ENCODE peak calls at places on chromosomes 7 and 10, in nine cellular contexts. N is NCI-H510A treated with DMSO at 0.1 percent for 48 hours; C is pons; K is hypothalamus; E is upper lobe of right lung; Q is caudate nucleus; Y is activated CD8-positive, alpha-beta memory T cell treated with anti-CD3 and anti-CD28 coated beads, Interleukin-2, amount 50 U/mL, for 48 hours; F is NAMALWA; D is stimulated activated CD4-positive, alpha-beta T cell treated with anti-CD3 and anti-CD28 coated beads, Interleukin-2, amount 100 ng/mL, for 48 hours. M is an unnamed sample.

GRCh38 chr7:22403344-22403743 is 46.4 kb upstream of the RAPGEF5 start:
- DNase-seq in N (no peak), E (no peak), F (no peak), Q (no peak), C (no peak), D (no peak), K (no peak), Y (no peak), M (no peak)

GRCh38 chr7:42069625-42070024 is 167.4 kb downstream of the GLI3 start:
- DNase-seq in C (no peak), F (no peak), K (no peak), N (no peak), E (no peak), D (no peak), Y (no peak), Q (no peak), M (no peak)

GRCh38 chr7:102085223-102085772 is 201.4 kb upstream of the SH2B2 start:
- DNase-seq in D (no peak), Q (no peak), N (no peak), F (no peak), E (no peak), Y (no peak), C (no peak), K (no peak), M (no peak)

GRCh38 chr7:137882261-137882668 is 35.5 kb upstream of the DGKI start:
- DNase-seq in C (peak; percentile 26), E (no peak), K (no peak), F (no peak), Y (no peak), Q (no peak), N (no peak), D (no peak), M (no peak)

GRCh38 chr7:6636741-6637543 is at the start of gene ZNF316:
- DNase-seq in Y (peak; percentile 84), E (peak; percentile 86), N (no peak), D (peak; percentile 61), Q (peak; percentile 44), C (peak; percentile 42), F (peak; percentile 64), K (peak; percentile 64), M (peak; percentile 96)

GRCh38 chr10:22427101-22427500 is 81.8 kb downstream of the SPAG6 start:
- DNase-seq in D (no peak), Q (no peak), F (no peak), E (no peak), K (no peak), N (no peak), Y (no peak), C (no peak), M (no peak)

GRCh38 chr7:103540986-103541385 is 95.0 kb upstream of the SLC26A5 start:
- DNase-seq in D (no peak), Q (peak; percentile 94), E (no peak), N (no peak), Y (no peak), K (peak; percentile 86), C (peak; percentile 97), F (no peak), M (no peak)

GRCh38 chr10:106537866-106538265 is 626.6 kb downstream of the SORCS1 start:
- DNase-seq in Y (no peak), N (no peak), Q (no peak), F (no peak), E (no peak), D (no peak), C (peak; percentile 62), K (no peak), M (no peak)

GRCh38 chr7:44087914-44088838 is 5.8 kb upstream of the POLM start:
- DNase-seq in D (no peak), N (no peak), C (no peak), Y (no peak), K (no peak), E (no peak), Q (no peak), F (no peak), M (no peak)

GRCh38 chr7:3918576-3918975 is 617.5 kb downstream of the SDK1 start:
- DNase-seq in F (no peak), E (no peak), Y (no peak), K (no peak), Q (no peak), D (no peak), C (no peak), N (no peak), M (no peak)

GRCh38 chr10:201328-201771 is 66.1 kb downstream of the ZMYND11 start:
- DNase-seq in Y (no peak), N (no peak), D (no peak), F (no peak), E (no peak), K (no peak), Q (no peak), C (no peak), M (no peak)

GRCh38 chr7:102288285-102288930 is 1.7 kb downstream of the SH2B2 start:
- DNase-seq in K (no peak), Q (no peak), Y (no peak), N (no peak), D (no peak), F (peak; percentile 86), E (no peak), C (no peak), M (no peak)

GRCh38 chr10:82628373-82628772 is 753.4 kb downstream of the NRG3 start:
- DNase-seq in C (no peak), Q (no peak), Y (no peak), D (no peak), F (no peak), N (peak; percentile 54), E (no peak), K (no peak), M (no peak)

GRCh38 chr10:98168147-98168546 is 33.7 kb downstream of the R3HCC1L start:
- DNase-seq in C (no peak), N (no peak), F (peak; percentile 87), Q (no peak), E (no peak), K (no peak), D (no peak), Y (no peak), M (no peak)

GRCh38 chr7:42843209-42843800 is 68.6 kb downstream of the C7orf25 start:
- DNase-seq in C (peak; percentile 46), D (no peak), E (peak; percentile 65), F (peak; percentile 5), Q (no peak), K (peak; percentile 4), N (peak; percentile 5), Y (no peak), M (no peak)

M was measured in GM19239.